ENCODE peak calls at places on chromosomes 3 and 15, in six cellular contexts. A is gastrocnemius medialis, N is H7, I is GM23338, V is GM23248, R is GM06990. W is an unnamed sample.

GRCh38 chr3:54122046-54122801 is at the start of gene CACNA2D3:
- DNase-seq in A (peak; percentile 57), N (peak; percentile 88), I (peak; percentile 59), V (peak; percentile 41), R (peak; percentile 13), W (no peak)

GRCh38 chr3:149717391-149718056 is 34.8 kb downstream of the COMMD2 start:
- DNase-seq in A (peak; percentile 32), N (peak; percentile 69), I (peak; percentile 85), V (peak; percentile 80), R (no peak), W (no peak)

GRCh38 chr3:126447456-126448106 is 28.1 kb downstream of the ZXDC start:
- DNase-seq in A (no peak), N (no peak), I (no peak), V (no peak), R (no peak), W (no peak)

GRCh38 chr15:48784756-48785155 is 26.1 kb downstream of the CEP152 start:
- DNase-seq in A (no peak), N (no peak), I (no peak), V (no peak), R (no peak), W (no peak)

GRCh38 chr15:80788536-80788935 is 9.4 kb downstream of the CEMIP start:
- DNase-seq in A (no peak), N (no peak), I (no peak), V (peak; percentile 32), R (no peak), W (no peak)

GRCh38 chr3:40780341-40780800 is 255.6 kb downstream of the ZNF621 start:
- DNase-seq in A (peak; percentile 70), N (no peak), I (peak; percentile 52), V (peak; percentile 66), R (no peak), W (peak; percentile 72)

GRCh38 chr15:51135276-51135675 is 40.6 kb upstream of the TNFAIP8L3 start:
- DNase-seq in A (no peak), N (no peak), I (no peak), V (no peak), R (no peak), W (no peak)

GRCh38 chr15:70569139-70569717 is 194.1 kb downstream of the UACA start:
- DNase-seq in A (no peak), N (peak; percentile 67), I (peak; percentile 53), V (peak; percentile 61), R (no peak), W (no peak)

GRCh38 chr15:43209059-43209824 is 11.6 kb downstream of the EPB42 start:
- DNase-seq in A (no peak), N (peak; percentile 89), I (peak; percentile 71), V (peak; percentile 29), R (no peak), W (peak; percentile 78)

GRCh38 chr3:113169876-113170452 is 41.4 kb upstream of the BOC start:
- DNase-seq in A (no peak), N (no peak), I (no peak), V (no peak), R (no peak), W (no peak)

GRCh38 chr15:96322401-96323249 is 7.9 kb upstream of the NR2F2 start:
- DNase-seq in A (no peak), N (peak; percentile 81), I (peak; percentile 70), V (peak; percentile 48), R (no peak), W (peak; percentile 85)

GRCh38 chr15:39621210-39621609 is 40.3 kb downstream of the THBS1 start:
- DNase-seq in A (no peak), N (no peak), I (no peak), V (no peak), R (no peak), W (no peak)

GRCh38 chr3:100068758-100069345 is 45.4 kb downstream of the FILIP1L start:
- DNase-seq in A (peak; percentile 79), N (peak; percentile 62), I (peak; percentile 90), V (peak; percentile 84), R (no peak), W (peak; percentile 77)

GRCh38 chr3:69204315-69204957 is 82.0 kb upstream of the LMOD3 start:
- DNase-seq in A (no peak), N (no peak), I (no peak), V (peak; percentile 20), R (no peak), W (no peak)

GRCh38 chr3:108524547-108524946 is 14.2 kb upstream of the MYH15 start:
- DNase-seq in A (no peak), N (no peak), I (no peak), V (peak; percentile 20), R (no peak), W (no peak)

GRCh38 chr3:182484184-182484583 is 309.1 kb upstream of the ATP11B start:
- DNase-seq in A (no peak), N (no peak), I (peak; percentile 19), V (no peak), R (no peak), W (no peak)

GRCh38 chr3:119790369-119790768 is 8.5 kb downstream of the NR1I2 start:
- DNase-seq in A (no peak), N (no peak), I (no peak), V (no peak), R (no peak), W (no peak)

GRCh38 chr15:32774022-32774421 is 56.2 kb downstream of the GREM1 start:
- DNase-seq in A (no peak), N (no peak), I (no peak), V (peak; percentile 98), R (no peak), W (no peak)

GRCh38 chr3:30741870-30742269 is 135.5 kb downstream of the TGFBR2 start:
- DNase-seq in A (peak; percentile 34), N (no peak), I (no peak), V (no peak), R (no peak), W (no peak)

GRCh38 chr3:116483135-116483534 is 37.8 kb upstream of the LSAMP start:
- DNase-seq in A (no peak), N (no peak), I (no peak), V (no peak), R (no peak), W (no peak)

GRCh38 chr15:48413304-48413703 is 82.1 kb downstream of the DUT start:
- DNase-seq in A (peak; percentile 52), N (no peak), I (no peak), V (peak; percentile 73), R (no peak), W (peak; percentile 64)

GRCh38 chr3:10956991-10957390 is 35.6 kb upstream of the SLC6A1 start:
- DNase-seq in A (peak; percentile 66), N (no peak), I (no peak), V (no peak), R (no peak), W (no peak)

GRCh38 chr15:66948294-66948693 is 117.1 kb upstream of the SMAD3 start:
- DNase-seq in A (no peak), N (no peak), I (no peak), V (peak; percentile 73), R (no peak), W (no peak)

GRCh38 chr3:28574036-28574435 is 225.4 kb upstream of the AZI2 start:
- DNase-seq in A (no peak), N (no peak), I (no peak), V (no peak), R (no peak), W (no peak)

GRCh38 chr3:99504258-99504657 is 134.1 kb upstream of the COL8A1 start:
- DNase-seq in A (peak; percentile 32), N (no peak), I (no peak), V (peak; percentile 29), R (no peak), W (no peak)

DNA sequence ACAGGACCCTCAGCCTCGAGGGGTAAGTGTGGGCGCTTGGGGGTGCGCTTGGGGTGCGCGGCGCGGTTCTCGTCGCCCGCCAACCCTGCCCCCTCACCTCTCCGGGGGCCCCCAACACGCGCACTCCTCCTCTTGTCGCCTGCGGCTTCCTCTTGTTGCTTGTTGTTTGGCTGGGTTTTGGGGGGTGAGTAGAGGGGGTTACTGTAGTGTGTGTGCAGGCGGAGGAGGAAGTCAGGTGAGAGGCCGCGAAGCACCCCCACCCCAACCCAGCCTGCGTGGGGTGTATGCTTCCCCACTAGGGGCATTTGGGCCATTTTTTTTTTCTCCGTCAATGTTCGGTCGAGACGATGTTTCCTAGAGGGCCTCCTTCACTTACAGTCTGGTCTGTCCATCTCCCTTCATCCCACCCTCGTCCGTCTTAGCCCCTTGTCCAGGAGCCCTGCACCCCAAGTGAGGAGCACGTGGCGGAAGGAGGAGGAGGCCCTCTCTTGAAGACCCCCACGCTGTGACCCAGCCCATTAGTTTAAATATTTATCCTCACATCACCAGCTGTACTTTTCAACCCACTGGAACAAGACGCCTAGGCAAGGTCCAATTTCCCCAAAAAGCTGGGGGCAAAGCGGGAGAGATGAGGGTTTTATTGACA is 20.4 kb upstream of the SATB1 start:
- DNase-seq in A (peak; percentile 12), N (no peak), I (peak; percentile 45), V (no peak), R (peak; percentile 6), W (no peak)
- H3K4me3 ChIP-seq in A (peak overlapping the region; percentile 54), N (peak overlapping the region; percentile 63), I (peak overlapping the region; percentile 75), V (peak overlapping the region; percentile 73), R (no peak overlapping the region), W (peak overlapping the region; percentile 11)

GRCh38 chr3:110420158-110420641 is 651.4 kb upstream of the NECTIN3 start:
- DNase-seq in A (no peak), N (no peak), I (no peak), V (peak; percentile 79), R (no peak), W (no peak)
- H3K4me3 ChIP-seq in A (no peak overlapping the region), N (no peak overlapping the region), I (no peak overlapping the region), V (peak overlapping the region; percentile 62), R (no peak overlapping the region), W (no peak overlapping the region)

GRCh38 chr3:125142418-125142778 is 70.2 kb downstream of the SLC12A8 start:
- DNase-seq in A (no peak), N (peak; percentile 75), I (peak; percentile 67), V (no peak), R (no peak), W (no peak)
- H3K4me3 ChIP-seq in A (no peak overlapping the region), N (peak overlapping the region; percentile 49), I (peak overlapping the region; percentile 78), V (no peak overlapping the region), R (peak overlapping the region; percentile 46), W (no peak overlapping the region)

DNA sequence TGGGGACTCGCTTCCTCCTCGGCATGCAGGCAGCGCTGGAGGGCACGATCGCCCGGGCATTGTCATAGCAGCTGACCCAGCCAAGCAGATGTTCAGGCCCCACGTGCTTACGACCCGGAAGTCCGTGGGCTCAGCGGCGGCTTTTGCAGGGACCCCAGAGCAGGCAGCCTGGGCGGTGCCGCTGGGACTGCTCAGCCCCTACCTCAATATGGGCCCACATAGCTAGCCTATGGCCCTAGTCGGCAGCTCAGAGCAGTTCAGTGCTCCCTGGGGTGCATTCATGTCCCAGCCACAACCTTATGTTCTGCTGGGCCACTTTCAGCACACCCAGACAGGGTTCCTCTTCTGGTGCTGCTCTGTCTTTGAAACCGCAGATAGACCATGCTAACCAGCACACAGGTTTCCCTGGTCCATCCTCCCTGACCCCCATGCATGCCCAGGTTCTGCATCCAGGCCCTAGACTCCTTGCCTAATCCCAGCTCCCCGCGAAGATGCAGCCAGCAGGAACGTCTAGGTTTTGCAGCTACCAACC is 10.4 kb upstream of the EIF4A2 start:
- DNase-seq in A (peak; percentile 52), N (peak; percentile 65), I (peak; percentile 70), V (peak; percentile 82), R (peak; percentile 85), W (peak; percentile 73)
- H3K4me3 ChIP-seq in A (peak overlapping the region; percentile 48), N (peak overlapping the region; percentile 25), I (peak overlapping the region; percentile 52), V (peak overlapping the region; percentile 74), R (peak overlapping the region; percentile 63), W (no peak overlapping the region)

W was measured in lower leg skin.